ENCODE peak calls at places on chromosomes 7 and 10, in ten cellular contexts. One of them, this sample, is unnamed.

GRCh38 chr10:121311812-121312443 is 286.3 kb downstream of the FGFR2 start:
- DNase-seq in nephron progenitor cell: no peak
- DNase-seq in Peyer's patch: no peak
- DNase-seq in neural crest cell: no peak
- DNase-seq in NB4: no peak
- DNase-seq in GM13977: no peak
- DNase-seq in GM20000: no peak
- DNase-seq in PC-3: no peak
- DNase-seq in A549: no peak
- DNase-seq in CD8-positive, alpha-beta T cell: no peak
- DNase-seq in this sample: no peak

GRCh38 chr10:17730667-17731066 is 21.3 kb upstream of the TMEM236 start:
- DNase-seq in NB4: no peak
- DNase-seq in nephron progenitor cell: no peak
- DNase-seq in GM20000: no peak
- DNase-seq in A549: no peak
- DNase-seq in PC-3: no peak
- DNase-seq in GM13977: no peak
- DNase-seq in Peyer's patch: no peak
- DNase-seq in neural crest cell: no peak
- DNase-seq in CD8-positive, alpha-beta T cell: no peak
- DNase-seq in this sample: no peak

GRCh38 chr7:70489808-70490207 is 642.1 kb upstream of the GALNT17 start:
- DNase-seq in nephron progenitor cell: no peak
- DNase-seq in Peyer's patch: no peak
- DNase-seq in GM13977: no peak
- DNase-seq in NB4: no peak
- DNase-seq in neural crest cell: no peak
- DNase-seq in CD8-positive, alpha-beta T cell: no peak
- DNase-seq in PC-3: no peak
- DNase-seq in A549: no peak
- DNase-seq in GM20000: no peak
- DNase-seq in this sample: no peak

GRCh38 chr10:126705951-126706565 is 35.6 kb upstream of the C10orf90 start:
- DNase-seq in neural crest cell: no peak
- DNase-seq in nephron progenitor cell: no peak
- DNase-seq in Peyer's patch: no peak
- DNase-seq in GM20000: no peak
- DNase-seq in GM13977: no peak
- DNase-seq in A549: no peak
- DNase-seq in PC-3: no peak
- DNase-seq in NB4: no peak
- DNase-seq in CD8-positive, alpha-beta T cell: no peak
- DNase-seq in this sample: no peak

GRCh38 chr7:38506004-38506403 is 125.2 kb downstream of the AMPH start:
- DNase-seq in GM20000: no peak
- DNase-seq in PC-3: no peak
- DNase-seq in CD8-positive, alpha-beta T cell: no peak
- DNase-seq in nephron progenitor cell: no peak
- DNase-seq in A549: no peak
- DNase-seq in neural crest cell: no peak
- DNase-seq in GM13977: no peak
- DNase-seq in Peyer's patch: no peak
- DNase-seq in NB4: no peak
- DNase-seq in this sample: no peak

GRCh38 chr7:136938476-136938875 is 70.0 kb downstream of the CHRM2 start:
- DNase-seq in nephron progenitor cell: no peak
- DNase-seq in A549: no peak
- DNase-seq in neural crest cell: no peak
- DNase-seq in GM20000: no peak
- DNase-seq in GM13977: no peak
- DNase-seq in PC-3: no peak
- DNase-seq in Peyer's patch: no peak
- DNase-seq in CD8-positive, alpha-beta T cell: no peak
- DNase-seq in NB4: no peak
- DNase-seq in this sample: no peak

GRCh38 chr10:16155761-16156322 is 281.0 kb upstream of the PTER start:
- DNase-seq in NB4: no peak
- DNase-seq in CD8-positive, alpha-beta T cell: no peak
- DNase-seq in GM13977: no peak
- DNase-seq in A549: no peak
- DNase-seq in PC-3: no peak
- DNase-seq in nephron progenitor cell: no peak
- DNase-seq in GM20000: no peak
- DNase-seq in Peyer's patch: no peak
- DNase-seq in neural crest cell: no peak
- DNase-seq in this sample: no peak

GRCh38 chr7:68697821-68698280 is 900.4 kb upstream of the AUTS2 start:
- DNase-seq in CD8-positive, alpha-beta T cell: no peak
- DNase-seq in Peyer's patch: no peak
- DNase-seq in nephron progenitor cell: no peak
- DNase-seq in A549: no peak
- DNase-seq in neural crest cell: no peak
- DNase-seq in NB4: no peak
- DNase-seq in GM13977: no peak
- DNase-seq in GM20000: no peak
- DNase-seq in PC-3: no peak
- DNase-seq in this sample: no peak

GRCh38 chr10:133278577-133279265 is 2.1 kb upstream of the ADAM8 start:
- DNase-seq in GM20000: peak; percentile 89
- DNase-seq in A549: no peak
- DNase-seq in CD8-positive, alpha-beta T cell: peak; percentile 67
- DNase-seq in neural crest cell: no peak
- DNase-seq in GM13977: peak; percentile 89
- DNase-seq in NB4: peak; percentile 98
- DNase-seq in nephron progenitor cell: peak; percentile 46
- DNase-seq in Peyer's patch: peak; percentile 94
- DNase-seq in PC-3: peak; percentile 89
- DNase-seq in this sample: peak; percentile 63

GRCh38 chr7:155489862-155490696 is 32.1 kb downstream of the EN2 start:
- DNase-seq in GM13977: peak; percentile 34
- DNase-seq in NB4: no peak
- DNase-seq in neural crest cell: peak; percentile 43
- DNase-seq in Peyer's patch: peak; percentile 64
- DNase-seq in GM20000: no peak
- DNase-seq in nephron progenitor cell: peak; percentile 52
- DNase-seq in CD8-positive, alpha-beta T cell: no peak
- DNase-seq in PC-3: no peak
- DNase-seq in A549: no peak
- DNase-seq in this sample: no peak

GRCh38 chr7:90706067-90706716 is 110.1 kb downstream of the CDK14 start:
- DNase-seq in GM20000: no peak
- DNase-seq in neural crest cell: no peak
- DNase-seq in Peyer's patch: no peak
- DNase-seq in PC-3: no peak
- DNase-seq in CD8-positive, alpha-beta T cell: no peak
- DNase-seq in nephron progenitor cell: no peak
- DNase-seq in NB4: no peak
- DNase-seq in A549: no peak
- DNase-seq in GM13977: no peak
- DNase-seq in this sample: no peak

GRCh38 chr7:84686373-84686772 is 491.8 kb upstream of the SEMA3A start:
- DNase-seq in A549: peak; percentile 41
- DNase-seq in GM13977: no peak
- DNase-seq in NB4: no peak
- DNase-seq in nephron progenitor cell: no peak
- DNase-seq in CD8-positive, alpha-beta T cell: no peak
- DNase-seq in GM20000: no peak
- DNase-seq in PC-3: no peak
- DNase-seq in neural crest cell: no peak
- DNase-seq in Peyer's patch: no peak
- DNase-seq in this sample: peak; percentile 10

GRCh38 chr10:3774814-3775670 is 10.0 kb downstream of the KLF6 start:
- DNase-seq in GM13977: no peak
- DNase-seq in nephron progenitor cell: no peak
- DNase-seq in Peyer's patch: peak; percentile 58
- DNase-seq in CD8-positive, alpha-beta T cell: no peak
- DNase-seq in A549: peak; percentile 74
- DNase-seq in PC-3: peak; percentile 68
- DNase-seq in NB4: peak; percentile 34
- DNase-seq in GM20000: no peak
- DNase-seq in neural crest cell: no peak
- DNase-seq in this sample: peak; percentile 95

GRCh38 chr10:62582804-62583208 is 208.6 kb downstream of the ZNF365 start:
- DNase-seq in NB4: no peak
- DNase-seq in PC-3: peak; percentile 86
- DNase-seq in nephron progenitor cell: no peak
- DNase-seq in A549: no peak
- DNase-seq in neural crest cell: no peak
- DNase-seq in GM20000: no peak
- DNase-seq in GM13977: no peak
- DNase-seq in CD8-positive, alpha-beta T cell: no peak
- DNase-seq in Peyer's patch: peak; percentile 73
- DNase-seq in this sample: peak; percentile 96

GRCh38 chr10:37390901-37391300 is 265.5 kb downstream of the ANKRD30A start:
- DNase-seq in neural crest cell: no peak
- DNase-seq in NB4: peak; percentile 17
- DNase-seq in nephron progenitor cell: no peak
- DNase-seq in Peyer's patch: no peak
- DNase-seq in GM20000: no peak
- DNase-seq in A549: no peak
- DNase-seq in CD8-positive, alpha-beta T cell: no peak
- DNase-seq in PC-3: no peak
- DNase-seq in GM13977: no peak
- DNase-seq in this sample: no peak

GRCh38 chr10:110458583-110458920 is 39.2 kb upstream of the DUSP5 start:
- DNase-seq in nephron progenitor cell: no peak
- DNase-seq in A549: no peak
- DNase-seq in Peyer's patch: peak; percentile 45
- DNase-seq in NB4: no peak
- DNase-seq in GM20000: no peak
- DNase-seq in PC-3: no peak
- DNase-seq in CD8-positive, alpha-beta T cell: no peak
- DNase-seq in neural crest cell: no peak
- DNase-seq in GM13977: no peak
- DNase-seq in this sample: no peak

GRCh38 chr7:138195207-138195606 is 118.9 kb downstream of the AKR1D1 start:
- DNase-seq in CD8-positive, alpha-beta T cell: no peak
- DNase-seq in PC-3: no peak
- DNase-seq in A549: no peak
- DNase-seq in GM20000: no peak
- DNase-seq in Peyer's patch: no peak
- DNase-seq in neural crest cell: no peak
- DNase-seq in nephron progenitor cell: no peak
- DNase-seq in NB4: no peak
- DNase-seq in GM13977: no peak
- DNase-seq in this sample: no peak

GRCh38 chr7:103074519-103075336 is at the start of the genes ARMC10 and FBXL13:
- DNase-seq in GM13977: peak; percentile 92
- DNase-seq in GM20000: peak; percentile 95
- DNase-seq in A549: peak; percentile 92
- DNase-seq in nephron progenitor cell: peak; percentile 92
- DNase-seq in neural crest cell: peak; percentile 80
- DNase-seq in Peyer's patch: peak; percentile 95
- DNase-seq in PC-3: peak; percentile 85
- DNase-seq in CD8-positive, alpha-beta T cell: peak; percentile 91
- DNase-seq in NB4: peak; percentile 98
- DNase-seq in this sample: peak; percentile 84
- TF ChIP-seq CTCF in GM13977: no peak
- TF ChIP-seq CTCF in GM20000: no peak
- TF ChIP-seq CTCF in A549: peak; percentile 7
- TF ChIP-seq CTCF in nephron progenitor cell: peak; percentile 9
- TF ChIP-seq CTCF in neural crest cell: peak; percentile 40
- TF ChIP-seq CTCF in Peyer's patch: peak; percentile 57
- TF ChIP-seq CTCF in PC-3: no peak
- TF ChIP-seq CTCF in CD8-positive, alpha-beta T cell: no peak
- TF ChIP-seq CTCF in NB4: peak; percentile 8
- TF ChIP-seq CTCF in this sample: peak; percentile 67

DNA sequence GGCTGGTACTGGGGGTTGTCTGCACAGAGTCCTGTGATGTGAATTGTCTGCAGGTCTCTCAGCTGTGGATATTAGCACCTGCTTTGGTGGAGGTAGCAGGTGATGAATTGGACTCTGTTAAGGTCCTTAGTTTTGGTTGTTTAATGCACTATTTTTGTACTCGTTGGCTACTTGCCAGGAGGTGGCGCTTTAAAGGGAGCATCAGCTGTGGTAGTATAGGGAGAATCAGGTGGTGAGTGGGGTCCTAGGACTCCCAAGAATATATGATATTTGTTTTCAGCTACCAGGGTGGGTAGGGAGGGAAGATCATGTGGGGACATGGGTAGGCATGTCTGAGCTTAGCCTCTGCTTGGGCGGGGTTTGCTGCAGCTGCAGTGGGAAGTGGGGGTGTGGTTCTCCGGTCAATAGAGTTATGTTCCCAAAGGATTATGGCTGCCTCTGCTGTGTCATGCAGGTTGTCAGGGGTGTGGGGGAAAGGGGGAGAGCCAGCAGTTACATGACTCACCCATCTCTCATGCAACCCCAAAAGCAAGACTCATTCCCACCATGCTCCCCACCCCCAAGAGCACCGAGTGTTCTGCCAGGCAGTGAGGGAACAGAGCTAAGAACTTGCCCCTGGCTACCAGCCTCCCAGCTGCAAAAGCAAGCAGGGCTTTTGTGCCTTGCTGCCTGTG is 53.7 kb upstream of the ZNF273 start:
- DNase-seq in nephron progenitor cell: no peak
- DNase-seq in neural crest cell: no peak
- DNase-seq in A549: no peak
- DNase-seq in GM20000: no peak
- DNase-seq in Peyer's patch: no peak
- DNase-seq in PC-3: peak; percentile 4
- DNase-seq in CD8-positive, alpha-beta T cell: no peak
- DNase-seq in NB4: peak; percentile 93
- DNase-seq in GM13977: no peak
- DNase-seq in this sample: peak; percentile 10
- TF ChIP-seq CTCF in nephron progenitor cell: no peak
- TF ChIP-seq CTCF in neural crest cell: no peak
- TF ChIP-seq CTCF in A549: no peak
- TF ChIP-seq CTCF in GM20000: no peak
- TF ChIP-seq CTCF in Peyer's patch: no peak
- TF ChIP-seq CTCF in PC-3: no peak
- TF ChIP-seq CTCF in CD8-positive, alpha-beta T cell: no peak
- TF ChIP-seq CTCF in NB4: peak; percentile 39
- TF ChIP-seq CTCF in GM13977: no peak
- TF ChIP-seq CTCF in this sample: no peak

DNA sequence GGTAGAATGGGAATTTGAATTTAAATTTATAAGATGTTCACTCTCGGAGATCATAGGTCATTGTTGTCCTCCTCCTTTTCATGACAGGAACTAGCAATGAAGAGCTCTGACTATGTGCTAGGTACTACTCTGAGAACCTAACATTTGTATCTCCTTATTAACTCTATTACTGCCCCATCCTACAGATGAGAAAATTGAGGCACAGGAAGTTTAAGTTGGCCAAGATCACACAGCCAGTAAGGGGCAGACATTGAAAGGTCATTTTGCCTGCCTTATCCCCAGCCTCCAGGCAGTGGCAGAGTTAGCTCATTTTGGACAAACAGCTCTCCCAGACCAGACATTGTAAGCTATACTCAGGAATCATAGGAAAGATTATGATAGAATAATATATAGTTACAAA is 6.0 kb downstream of the SRGN start:
- DNase-seq in NB4: peak; percentile 68
- DNase-seq in GM20000: no peak
- DNase-seq in CD8-positive, alpha-beta T cell: no peak
- DNase-seq in Peyer's patch: no peak
- DNase-seq in GM13977: no peak
- DNase-seq in PC-3: peak; percentile 30
- DNase-seq in A549: peak; percentile 55
- DNase-seq in nephron progenitor cell: no peak
- DNase-seq in neural crest cell: no peak
- DNase-seq in this sample: peak; percentile 34
- TF ChIP-seq CTCF in NB4: peak; percentile 23
- TF ChIP-seq CTCF in GM20000: no peak
- TF ChIP-seq CTCF in CD8-positive, alpha-beta T cell: no peak
- TF ChIP-seq CTCF in Peyer's patch: no peak
- TF ChIP-seq CTCF in GM13977: no peak
- TF ChIP-seq CTCF in PC-3: no peak
- TF ChIP-seq CTCF in A549: peak; percentile 16
- TF ChIP-seq CTCF in nephron progenitor cell: no peak
- TF ChIP-seq CTCF in neural crest cell: no peak
- TF ChIP-seq CTCF in this sample: no peak

GRCh38 chr10:104045151-104046089 is 40.3 kb downstream of the COL17A1 start:
- DNase-seq in NB4: peak; percentile 37
- DNase-seq in Peyer's patch: no peak
- DNase-seq in neural crest cell: no peak
- DNase-seq in GM13977: peak; percentile 51
- DNase-seq in nephron progenitor cell: peak; percentile 56
- DNase-seq in A549: peak; percentile 78
- DNase-seq in CD8-positive, alpha-beta T cell: no peak
- DNase-seq in GM20000: peak; percentile 48
- DNase-seq in PC-3: peak; percentile 80
- DNase-seq in this sample: peak; percentile 75
- TF ChIP-seq CTCF in NB4: peak; percentile 43
- TF ChIP-seq CTCF in Peyer's patch: peak; percentile 53
- TF ChIP-seq CTCF in neural crest cell: peak; percentile 69
- TF ChIP-seq CTCF in GM13977: peak; percentile 53
- TF ChIP-seq CTCF in nephron progenitor cell: peak; percentile 63
- TF ChIP-seq CTCF in A549: peak; percentile 93
- TF ChIP-seq CTCF in CD8-positive, alpha-beta T cell: no peak
- TF ChIP-seq CTCF in GM20000: no peak
- TF ChIP-seq CTCF in PC-3: peak; percentile 70
- TF ChIP-seq CTCF in this sample: peak; percentile 84

This sample was measured in HFFc6.